ENCODE peak calls at places on chromosomes 4 and X, in eight cellular contexts. O, T, I, P, C, U, V and M are unnamed samples.

GRCh38 chr4:99078336-99078735 is 10.3 kb downstream of the ADH5 start:
- DNase-seq in T (no peak), V (no peak), C (no peak), O (no peak), U (no peak), P (no peak), I (no peak), M (no peak)

GRCh38 chr4:142110136-142110535 is 473.8 kb downstream of the IL15 start:
- DNase-seq in I (no peak), P (no peak), T (no peak), O (no peak), V (no peak), U (no peak), C (no peak), M (no peak)

GRCh38 chr4:120630432-120630831 is 292.1 kb downstream of the PRDM5 start:
- DNase-seq in U (no peak), C (no peak), V (no peak), T (no peak), O (no peak), P (peak; percentile 3), I (no peak), M (no peak)

GRCh38 chr4:6372649-6373525 is 99.5 kb downstream of the PPP2R2C start:
- DNase-seq in T (no peak), U (peak; percentile 40), C (peak; percentile 67), V (peak; percentile 26), P (peak; percentile 61), I (no peak), O (peak; percentile 72), M (peak; percentile 97)

GRCh38 chrX:41457618-41458192 is 10.6 kb downstream of the NYX start:
- DNase-seq in P (peak; percentile 5), T (no peak), C (peak; percentile 47), I (no peak), U (no peak), V (peak; percentile 16), O (no peak), M (no peak)

GRCh38 chr4:174222266-174222872 is 61.1 kb downstream of the FBXO8 start:
- DNase-seq in P (peak; percentile 51), V (peak; percentile 23), C (peak; percentile 57), T (no peak), I (no peak), U (peak; percentile 17), O (peak; percentile 33), M (no peak)

GRCh38 chr4:56977321-56978012 is at the start of gene NOA1:
- DNase-seq in U (peak; percentile 97), C (peak; percentile 98), T (peak; percentile 97), V (peak; percentile 98), O (peak; percentile 93), P (peak; percentile 99), I (peak; percentile 97), M (peak; percentile 98)

GRCh38 chr4:59535541-59535940 is 1664.6 kb upstream of the ADGRL3 start:
- DNase-seq in V (no peak), O (no peak), T (no peak), U (no peak), C (no peak), P (no peak), I (no peak), M (no peak)

GRCh38 chr4:124455671-124456070 is 256.9 kb downstream of the ANKRD50 start:
- DNase-seq in P (no peak), I (no peak), O (no peak), C (no peak), V (no peak), U (no peak), T (no peak), M (no peak)

GRCh38 chr4:77226939-77227705 is 70.1 kb downstream of the CCNG2 start:
- DNase-seq in U (no peak), C (no peak), O (no peak), V (no peak), P (no peak), I (no peak), T (no peak), M (no peak)

GRCh38 chrX:121831601-121832000 is 784.2 kb downstream of the GLUD2 start:
- DNase-seq in P (peak; percentile 26), C (no peak), T (no peak), V (peak; percentile 47), O (no peak), U (no peak), I (no peak), M (no peak)

GRCh38 chrX:10167573-10167972 is 10.8 kb downstream of the CLCN4 start:
- DNase-seq in C (no peak), O (no peak), I (no peak), V (no peak), U (no peak), T (no peak), P (no peak), M (no peak)

GRCh38 chrX:46737041-46737440 is 21.9 kb downstream of the SLC9A7 start:
- DNase-seq in V (no peak), C (no peak), T (no peak), O (no peak), I (no peak), U (no peak), P (no peak), M (no peak)

GRCh38 chr4:122831515-122832196 is 5.0 kb downstream of the FGF2 start:
- DNase-seq in V (peak; percentile 59), T (no peak), I (no peak), C (peak; percentile 21), O (no peak), U (no peak), P (peak; percentile 71), M (no peak)

GRCh38 chr4:174398728-174399127 is 115.0 kb downstream of the CEP44 start:
- DNase-seq in O (no peak), T (no peak), C (no peak), U (no peak), P (peak; percentile 80), V (peak; percentile 24), I (no peak), M (no peak)

GRCh38 chr4:74659576-74660411 is 134.5 kb downstream of the BTC start:
- DNase-seq in I (no peak), U (peak; percentile 94), P (peak; percentile 96), C (peak; percentile 65), O (no peak), V (peak; percentile 97), T (no peak), M (peak; percentile 82)

GRCh38 chr4:71268156-71268555 is 70.7 kb upstream of the SLC4A4 start:
- DNase-seq in P (peak; percentile 37), O (no peak), C (no peak), U (no peak), I (no peak), T (no peak), V (peak; percentile 41), M (peak; percentile 6)

GRCh38 chr4:76591992-76592391 is 157.0 kb downstream of the SHROOM3 start:
- DNase-seq in P (no peak), T (no peak), V (no peak), O (no peak), U (no peak), I (no peak), C (no peak), M (no peak)

GRCh38 chr4:172683016-172683415 is 485.6 kb upstream of the GALNT7 start:
- DNase-seq in T (no peak), I (no peak), P (peak; percentile 48), U (no peak), C (no peak), O (no peak), V (peak; percentile 34), M (no peak)

GRCh38 chr4:168562021-168562691 is 65.3 kb downstream of the PALLD start:
- DNase-seq in P (peak; percentile 59), O (no peak), C (no peak), U (no peak), T (no peak), V (peak; percentile 51), I (no peak), M (no peak)

GRCh38 chrX:1389993-1390285 is 2.0 kb downstream of the SLC25A6 start:
- DNase-seq in P (no peak), T (no peak), U (no peak), C (no peak), I (no peak), O (no peak), V (no peak), M (no peak)

GRCh38 chrX:46575586-46575985 is 2.0 kb downstream of the CHST7 start:
- DNase-seq in U (no peak), T (no peak), O (no peak), P (peak; percentile 6), I (no peak), V (no peak), C (no peak), M (peak; percentile 55)

GRCh38 chrX:154738013-154738738 is 12.7 kb downstream of the GAB3 start:
- DNase-seq in T (no peak), P (peak; percentile 83), U (peak; percentile 33), V (peak; percentile 68), O (no peak), C (no peak), I (no peak), M (no peak)

GRCh38 chrX:54818221-54818620 is 10.7 kb downstream of the MAGED2 start:
- DNase-seq in O (no peak), C (no peak), T (no peak), P (no peak), V (no peak), I (no peak), U (no peak), M (no peak)